ENCODE peak calls at places on chromosomes 1 and 21, in six cellular contexts. T is OCI-LY7, G is GOT3, D is cardiac fibroblast, Z is activated T-cell treated with anti-CD3 and anti-CD28 coated beads for 1 hour, F is right cardiac atrium. K is an unnamed sample.

GRCh38 chr1:172394811-172395210 is 25.7 kb upstream of the C1orf105 start:
- DNase-seq in D (no peak), G (no peak), F (no peak), Z (no peak), T (no peak), K (no peak)

GRCh38 chr1:44043176-44044070 is 12.2 kb upstream of the SLC6A9 start:
- DNase-seq in F (no peak), Z (no peak), D (no peak), T (no peak), G (no peak), K (no peak)

GRCh38 chr1:183238071-183238470 is 52.0 kb downstream of the LAMC2 start:
- DNase-seq in D (peak), F (no peak), Z (no peak), T (no peak), G (no peak), K (no peak)

GRCh38 chr1:183218981-183219621 is 33.0 kb downstream of the LAMC2 start:
- DNase-seq in F (peak), T (peak), Z (peak), G (no peak), D (no peak), K (peak)

GRCh38 chr1:157968503-157968902 is 24.9 kb upstream of the KIRREL1 start:
- DNase-seq in T (no peak), G (no peak), Z (no peak), D (peak), F (no peak), K (peak)

GRCh38 chr1:10900691-10901090 is 104.2 kb upstream of the CASZ1 start:
- DNase-seq in T (no peak), F (no peak), G (no peak), D (peak), Z (no peak), K (no peak)

GRCh38 chr21:45704311-45705108 is 61.0 kb downstream of the PCBP3 start:
- DNase-seq in G (no peak), T (no peak), D (no peak), Z (no peak), F (no peak), K (no peak)

GRCh38 chr1:196910208-196910607 is 22.4 kb downstream of the CFHR4 start:
- DNase-seq in F (no peak), D (peak), T (no peak), Z (no peak), G (no peak), K (no peak)

GRCh38 chr1:183023601-183024351 is 556 bp downstream of the LAMC1 start:
- DNase-seq in G (peak), D (peak), Z (no peak), F (peak), T (peak), K (peak)

GRCh38 chr1:98467584-98467983 is 193.9 kb upstream of the SNX7 start:
- DNase-seq in F (no peak), D (no peak), G (no peak), Z (no peak), T (no peak), K (no peak)

GRCh38 chr21:41843584-41843983 is 35.6 kb downstream of the PRDM15 start:
- DNase-seq in Z (no peak), G (no peak), F (no peak), T (no peak), D (no peak), K (no peak)

GRCh38 chr1:232380556-232380955 is 249.4 kb downstream of the SIPA1L2 start:
- DNase-seq in T (no peak), D (no peak), G (no peak), Z (no peak), F (no peak), K (no peak)

K was measured in RPMI8226.